ENCODE peak calls at places on chromosomes 6 and 20, in ten cellular contexts. H, L, B, O, P, N, S, Y, J and D are unnamed samples. For H3K9me3, the result is how much of the 10 kb centered on the place peaks cover.

GRCh38 chr20:2865101-2865500 is 8.2 kb upstream of the PTPRA start:
- DNase-seq in N (no peak), L (no peak), P (no peak), S (no peak), H (no peak), Y (no peak), O (no peak), B (no peak), J (no peak), D (no peak)

GRCh38 chr6:127586372-127586771 is 9.4 kb downstream of the C6orf58 start:
- DNase-seq in S (no peak), Y (no peak), J (no peak), L (no peak), N (no peak), H (no peak), P (no peak), B (no peak), O (no peak), D (no peak)

GRCh38 chr6:152233547-152234320 is 403.4 kb downstream of the SYNE1 start:
- DNase-seq in L (no peak), P (no peak), S (no peak), B (no peak), J (no peak), Y (no peak), O (no peak), H (no peak), N (peak), D (no peak)

GRCh38 chr6:89145461-89145961 is 344 bp upstream of the PM20D2 start:
- DNase-seq in O (peak), S (peak), H (no peak), L (no peak), J (no peak), Y (no peak), N (peak), B (no peak), P (peak), D (no peak)

GRCh38 chr20:56974499-56975250 is 291.8 kb downstream of the BMP7 start:
- DNase-seq in Y (no peak), N (no peak), H (no peak), L (no peak), O (no peak), J (peak), P (peak), S (peak), B (no peak), D (no peak)

GRCh38 chr6:52620055-52620905 is 43.4 kb upstream of the TRAM2 start:
- DNase-seq in J (no peak), S (no peak), L (no peak), H (no peak), Y (no peak), B (no peak), N (no peak), P (no peak), O (no peak), D (no peak)

GRCh38 chr6:143634486-143634885 is 43.3 kb upstream of the PHACTR2 start:
- DNase-seq in H (no peak), Y (no peak), N (no peak), L (no peak), O (no peak), J (peak), S (peak), B (no peak), P (no peak), D (no peak)

GRCh38 chr6:80174931-80175572 is 68.6 kb downstream of the BCKDHB start:
- DNase-seq in P (peak), B (no peak), H (no peak), L (no peak), S (no peak), Y (no peak), J (peak), O (no peak), N (no peak), D (no peak)

GRCh38 chr6:149897015-149897697 is 757 bp downstream of the RAET1E start:
- DNase-seq in O (no peak), B (peak), H (peak), N (peak), J (peak), Y (no peak), L (peak), S (no peak), P (peak), D (peak)

GRCh38 chr20:38290829-38291581 is 13.0 kb upstream of the BPI start:
- DNase-seq in S (no peak), O (peak), J (peak), Y (no peak), B (no peak), N (peak), P (peak), H (peak), L (no peak), D (no peak)

GRCh38 chr20:33673411-33674293 is 576 bp downstream of the NECAB3 start:
- DNase-seq in B (no peak), J (no peak), Y (no peak), S (peak), H (no peak), N (no peak), P (no peak), L (no peak), O (peak), D (peak)

GRCh38 chr6:2384518-2384917 is 139.1 kb upstream of the GMDS start:
- DNase-seq in N (no peak), L (no peak), Y (no peak), P (no peak), H (no peak), B (no peak), J (no peak), S (no peak), O (no peak), D (no peak)

GRCh38 chr6:85363870-85364269 is 86.0 kb upstream of the NT5E start:
- DNase-seq in O (no peak), Y (no peak), L (no peak), J (no peak), B (no peak), H (no peak), N (no peak), P (no peak), S (no peak), D (no peak)

GRCh38 chr6:94269256-94269655 is 849.9 kb upstream of the EPHA7 start:
- DNase-seq in S (no peak), P (no peak), B (no peak), O (no peak), N (no peak), J (no peak), L (no peak), H (no peak), Y (no peak), D (no peak)

GRCh38 chr6:146890644-146891434 is 292.1 kb downstream of the ADGB start:
- DNase-seq in O (no peak), Y (no peak), L (no peak), B (no peak), P (no peak), H (no peak), S (no peak), J (peak), N (no peak), D (no peak)

GRCh38 chr6:56954389-56955170 is at the start of gene BEND6:
- DNase-seq in H (peak), L (peak), O (peak), J (peak), Y (no peak), P (peak), S (peak), N (peak), B (peak), D (peak)

GRCh38 chr6:80009531-80009930 is 5.1 kb downstream of the TTK start:
- DNase-seq in P (peak), J (no peak), H (no peak), Y (no peak), S (no peak), O (no peak), L (no peak), B (no peak), N (no peak), D (no peak)

GRCh38 chr20:11454966-11455799 is 462.5 kb upstream of the BTBD3 start:
- DNase-seq in J (peak), Y (peak), N (peak), P (peak), O (no peak), S (no peak), L (no peak), H (no peak), B (no peak), D (no peak)

GRCh38 chr20:41261260-41261659 is 56.3 kb downstream of the ZHX3 start:
- DNase-seq in J (no peak), N (peak), L (no peak), S (no peak), Y (no peak), O (no peak), H (no peak), B (no peak), P (no peak), D (no peak)

GRCh38 chr20:41259309-41259708 is 58.2 kb downstream of the ZHX3 start:
- DNase-seq in L (no peak), H (no peak), B (no peak), P (no peak), Y (no peak), N (no peak), S (no peak), O (no peak), J (no peak), D (no peak)

GRCh38 chr20:41260734-41261220 is 56.8 kb downstream of the ZHX3 start:
- DNase-seq in O (no peak), S (no peak), N (peak), H (no peak), P (no peak), J (no peak), L (no peak), B (no peak), Y (no peak), D (no peak)

GRCh38 chr20:41264819-41265218 is 52.7 kb downstream of the ZHX3 start:
- DNase-seq in L (no peak), H (no peak), J (no peak), N (no peak), S (no peak), O (no peak), Y (no peak), B (no peak), P (no peak), D (no peak)

GRCh38 chr20:41261790-41262717 is 55.5 kb downstream of the ZHX3 start:
- DNase-seq in S (no peak), L (no peak), O (no peak), N (no peak), J (no peak), B (no peak), P (no peak), H (no peak), Y (no peak), D (no peak)
- TF ChIP-seq CTCF in S (no peak), L (no peak), O (no peak), N (no peak), J (no peak), B (no peak), P (no peak), H (no peak), Y (no peak), D (no peak)

GRCh38 chr6:37306026-37306425 is 47.8 kb upstream of the RNF8 start:
- DNase-seq in Y (no peak), O (no peak), B (no peak), J (no peak), N (no peak), L (no peak), S (peak), H (no peak), P (no peak), D (no peak)
- H3K9me3 ChIP-seq in Y (under half), O (under half), B (under half), J (under half), N (under half), L (under half), S (under half), H (under half), P (under half), D (under half)

DNA sequence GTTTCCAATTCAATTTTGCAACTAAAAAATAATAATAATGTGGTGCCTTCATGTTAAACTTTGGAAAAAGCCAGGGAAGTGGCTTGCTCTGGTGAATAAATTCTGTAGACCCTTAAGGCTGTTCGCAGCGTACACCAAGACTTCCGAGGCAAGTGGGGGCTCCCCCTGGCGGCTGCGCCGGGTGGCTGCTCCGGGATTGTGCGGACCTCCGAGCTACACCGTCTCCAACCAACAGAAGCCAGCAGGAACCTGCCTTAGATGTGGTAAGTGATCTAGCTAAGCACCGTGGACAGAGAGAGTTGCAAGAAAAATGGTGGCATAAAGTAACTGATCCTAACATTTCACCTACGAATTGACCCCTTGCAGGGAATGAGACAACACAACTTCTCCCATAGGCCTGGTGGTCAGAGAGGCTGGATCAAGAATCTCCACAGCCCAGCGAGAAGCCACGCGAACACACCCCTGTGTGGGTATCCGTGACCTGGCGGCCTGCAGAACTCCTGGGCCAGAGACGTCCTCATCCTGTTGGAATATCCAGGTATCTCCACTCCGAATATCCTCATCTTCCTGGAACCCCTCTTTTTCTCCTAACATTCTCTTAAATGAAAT is 69.6 kb downstream of the TBXT start:
- DNase-seq in S (peak), J (peak), O (peak), H (peak), N (peak), L (peak), Y (peak), B (peak), P (peak), D (peak)
- TF ChIP-seq CTCF in S (peak), J (peak), O (peak), H (peak), N (peak), L (peak), Y (peak), B (peak), P (peak), D (peak)

GRCh38 chr6:170092826-170093225 is 198.1 kb downstream of the DLL1 start:
- DNase-seq in S (no peak), P (no peak), J (no peak), O (no peak), L (no peak), N (no peak), B (no peak), H (no peak), Y (no peak), D (no peak)

GRCh38 chr6:170094686-170095272 is 196.1 kb downstream of the DLL1 start:
- DNase-seq in Y (no peak), H (no peak), B (peak), N (no peak), P (no peak), J (no peak), L (no peak), S (no peak), O (no peak), D (peak)

GRCh38 chr6:170095273-170095976 is 195.5 kb downstream of the DLL1 start:
- DNase-seq in H (no peak), L (no peak), O (no peak), J (no peak), B (peak), Y (no peak), N (no peak), S (no peak), P (no peak), D (peak)

GRCh38 chr6:170093276-170093657 is 197.6 kb downstream of the DLL1 start:
- DNase-seq in P (no peak), O (no peak), L (no peak), S (no peak), J (no peak), H (no peak), N (no peak), Y (no peak), B (peak), D (no peak)

GRCh38 chr6:170093658-170094596 is 197.0 kb downstream of the DLL1 start:
- DNase-seq in B (peak), J (no peak), O (no peak), N (no peak), H (no peak), P (no peak), L (no peak), S (no peak), Y (no peak), D (peak)
- H3K9me3 ChIP-seq in B (under half), J (under half), O (under half), N (under half), H (under half), P (under half), L (under half), S (under half), Y (under half), D (under half)

DNA sequence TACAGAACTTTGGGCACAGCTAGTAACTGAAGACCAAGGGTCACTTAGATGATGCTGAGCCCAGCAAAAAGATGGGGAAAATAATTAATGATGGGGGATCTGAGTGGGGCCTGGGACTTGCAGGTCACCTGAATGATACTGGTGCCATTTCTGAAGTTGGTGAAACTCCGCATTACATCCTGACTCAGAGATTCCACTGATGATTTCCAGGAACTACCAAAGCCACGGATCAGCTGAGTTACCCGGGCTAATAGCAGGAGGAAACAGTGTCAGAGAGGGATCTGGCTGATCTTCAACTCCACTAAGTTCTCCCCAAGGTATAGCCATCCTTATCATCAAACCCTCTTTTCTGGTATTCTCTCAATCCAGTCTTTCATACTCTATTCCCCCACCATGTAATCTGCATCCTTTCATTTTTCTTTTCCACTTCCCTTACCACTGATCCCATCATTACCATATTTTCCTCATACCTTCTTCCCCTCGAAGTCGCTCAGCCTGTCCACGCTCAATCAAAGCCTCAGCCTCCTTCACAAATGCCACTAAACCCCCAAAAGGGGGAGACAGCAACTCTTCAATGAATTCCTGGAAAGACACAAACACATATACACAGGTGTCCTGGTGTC is 20.2 kb downstream of the VPS52 start:
- DNase-seq in N (no peak), J (peak), H (no peak), B (no peak), P (no peak), Y (no peak), L (no peak), O (no peak), S (no peak), D (no peak)
- TF ChIP-seq CTCF in N (no peak), J (no peak), H (no peak), B (no peak), P (no peak), Y (no peak), L (no peak), O (no peak), S (no peak), D (no peak)

GRCh38 chr20:28562510-28562898 is 2695.0 kb upstream of the DEFB115 start:
- DNase-seq in N (no peak), P (peak), H (no peak), S (no peak), O (no peak), J (peak), Y (peak), L (no peak), B (no peak), D (no peak)
- H3K9me3 ChIP-seq in N (under half), P (under half), H (under half), S (under half), O (under half), J (under half), Y (under half), L (under half), B (under half), D (under half)

GRCh38 chr6:43053545-43054205 is at the start of gene CUL7:
- DNase-seq in H (peak), P (peak), B (peak), O (peak), Y (peak), N (peak), S (peak), J (peak), L (peak), D (peak)
- TF ChIP-seq CTCF in H (no peak), P (no peak), B (no peak), O (no peak), Y (no peak), N (no peak), S (no peak), J (no peak), L (no peak), D (no peak)

DNA sequence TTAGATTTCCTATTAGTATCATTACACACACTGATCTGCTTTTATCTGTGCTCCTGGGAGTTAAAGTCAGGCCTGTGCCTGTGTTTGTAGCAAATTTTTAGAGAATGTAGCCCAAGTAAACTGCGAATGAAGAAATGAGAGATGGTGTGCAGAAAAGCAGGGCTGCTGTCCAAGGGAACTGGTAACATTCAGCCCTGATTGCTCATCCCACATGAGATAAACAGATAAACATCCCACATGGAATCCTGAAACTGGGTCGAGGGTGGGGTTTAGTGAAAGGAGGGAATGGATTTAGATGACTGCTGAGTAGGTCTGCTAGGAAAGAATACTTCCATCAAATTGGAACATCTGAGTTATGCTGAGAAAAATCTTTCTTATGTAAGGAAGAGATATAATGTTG is 69.1 kb downstream of the GRIK2 start:
- DNase-seq in P (peak), L (no peak), H (no peak), Y (no peak), B (no peak), O (peak), S (no peak), N (no peak), J (peak), D (no peak)
- H3K9me3 ChIP-seq in P (under half), L (under half), H (under half), Y (under half), B (under half), O (under half), S (under half), N (under half), J (under half), D (under half)

GRCh38 chr6:100470721-100471120 is 6.0 kb upstream of the SIM1 start:
- DNase-seq in J (no peak), B (no peak), L (no peak), S (no peak), O (no peak), P (no peak), H (no peak), Y (no peak), N (no peak), D (no peak)
- TF ChIP-seq CTCF in J (no peak), B (no peak), L (no peak), S (no peak), O (no peak), P (no peak), H (no peak), Y (no peak), N (no peak), D (no peak)

GRCh38 chr6:14747881-14748520 is 497.9 kb upstream of the JARID2 start:
- DNase-seq in B (no peak), O (no peak), Y (no peak), S (no peak), P (peak), N (no peak), H (no peak), L (no peak), J (peak), D (no peak)
- H3K9me3 ChIP-seq in B (under half), O (under half), Y (under half), S (under half), P (under half), N (under half), H (under half), L (under half), J (under half), D (under half)